ENCODE peak calls at places on chromosomes 5 and 9, in seven cellular contexts. X is retinal pigment epithelial cell, V is tibial nerve, A is HL-60, R is cardiac fibroblast, T is stomach, J is endothelial cell. B is an unnamed sample.

GRCh38 chr5:31827862-31828261 is 188.9 kb downstream of the PDZD2 start:
- DNase-seq in V (no peak), T (no peak), X (no peak), A (no peak), J (no peak), R (peak; percentile 51), B (no peak)

GRCh38 chr5:54234304-54234938 is 76.0 kb downstream of the ARL15 start:
- DNase-seq in T (no peak), X (no peak), A (no peak), J (no peak), V (no peak), R (peak; percentile 71), B (no peak)

GRCh38 chr5:166961028-166961427 is 1330.4 kb upstream of the WWC1 start:
- DNase-seq in X (no peak), T (no peak), R (peak; percentile 6), J (no peak), A (no peak), V (no peak), B (no peak)

GRCh38 chr9:120408680-120409258 is 171.2 kb downstream of the CDK5RAP2 start:
- DNase-seq in A (no peak), J (no peak), X (no peak), R (no peak), V (no peak), T (no peak), B (no peak)

GRCh38 chr9:71446499-71447411 is 321.6 kb downstream of the CEMIP2 start:
- DNase-seq in J (peak; percentile 84), R (peak; percentile 60), V (peak; percentile 5), A (no peak), T (peak; percentile 27), X (peak; percentile 31), B (no peak)

GRCh38 chr5:59328801-59329296 is 564.7 kb downstream of the PDE4D start:
- DNase-seq in V (no peak), J (no peak), X (peak; percentile 96), T (no peak), A (no peak), R (peak; percentile 38), B (no peak)

GRCh38 chr9:123364241-123364824 is 8.3 kb downstream of the CRB2 start:
- DNase-seq in R (peak; percentile 36), V (no peak), A (no peak), J (no peak), X (peak; percentile 97), T (no peak), B (no peak)

GRCh38 chr5:33261305-33261704 is 179.5 kb upstream of the TARS1 start:
- DNase-seq in X (no peak), A (no peak), V (no peak), T (no peak), J (no peak), R (peak; percentile 69), B (no peak)

GRCh38 chr5:173057062-173057924 is 1.1 kb downstream of the CREBRF start:
- DNase-seq in A (peak; percentile 89), R (peak; percentile 99), V (peak; percentile 98), X (peak; percentile 94), T (peak; percentile 99), J (peak; percentile 99), B (peak; percentile 99)

GRCh38 chr9:136848393-136849037 is 694 bp upstream of the PHPT1 start:
- DNase-seq in A (peak; percentile 34), T (peak; percentile 44), J (peak; percentile 45), X (no peak), R (no peak), V (no peak), B (no peak)

GRCh38 chr5:91384671-91385430 is 1.7 kb upstream of the ARRDC3 start:
- DNase-seq in T (peak; percentile 40), V (peak; percentile 82), R (peak; percentile 96), J (peak; percentile 48), A (peak; percentile 53), X (peak; percentile 76), B (no peak)

GRCh38 chr5:139369181-139369580 is 13.9 kb downstream of the SLC23A1 start:
- DNase-seq in R (peak; percentile 63), V (no peak), X (no peak), T (no peak), J (no peak), A (no peak), B (no peak)

GRCh38 chr5:28012538-28012937 is 974.2 kb upstream of the CDH9 start:
- DNase-seq in X (no peak), V (no peak), R (peak; percentile 2), A (no peak), J (no peak), T (no peak), B (no peak)
- TF ChIP-seq CTCF in X (no peak), V (no peak), R (no peak), A (no peak), J (no peak), T (no peak), B (no peak)

DNA sequence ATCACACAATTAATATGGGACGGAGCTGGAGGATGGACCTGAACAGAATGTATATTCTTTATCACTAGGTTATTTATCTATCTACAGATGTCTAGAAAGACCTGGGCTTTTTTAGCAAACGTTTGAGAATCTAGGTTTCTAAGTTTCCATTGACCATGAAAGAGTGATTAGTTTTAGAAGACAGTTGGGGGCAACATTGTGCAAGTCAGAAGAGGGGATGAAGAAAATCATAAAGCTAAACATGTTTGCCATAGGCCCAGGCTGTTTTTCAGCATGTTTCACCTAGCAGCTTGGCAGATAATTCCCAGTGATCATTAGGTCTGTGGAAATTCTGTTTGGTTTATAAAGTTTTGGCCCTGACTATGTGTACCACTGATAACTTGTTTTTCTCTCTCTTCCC is 44.1 kb upstream of the CDKN2B start:
- DNase-seq in T (no peak), J (no peak), X (no peak), R (peak; percentile 28), A (no peak), V (no peak), B (no peak)
- TF ChIP-seq CTCF in T (no peak), J (no peak), X (no peak), R (no peak), A (no peak), V (no peak), B (no peak)

GRCh38 chr9:97284798-97285197 is 22.7 kb upstream of the CCDC180 start:
- DNase-seq in X (no peak), A (no peak), V (no peak), R (peak; percentile 3), J (no peak), T (no peak), B (no peak)
- TF ChIP-seq CTCF in X (peak; percentile 3), A (no peak), V (no peak), R (peak; percentile 16), J (no peak), T (no peak), B (no peak)

GRCh38 chr5:177491429-177491945 is 5.9 kb downstream of the PDLIM7 start:
- DNase-seq in A (no peak), R (peak; percentile 39), X (no peak), V (no peak), J (peak; percentile 97), T (no peak), B (no peak)
- TF ChIP-seq CTCF in A (peak; percentile 34), R (peak; percentile 27), X (peak; percentile 69), V (peak; percentile 84), J (peak; percentile 100), T (no peak), B (no peak)

GRCh38 chr5:169701910-169702451 is 64.9 kb downstream of the DOCK2 start:
- DNase-seq in T (no peak), X (no peak), J (no peak), V (no peak), R (peak; percentile 74), A (no peak), B (no peak)
- TF ChIP-seq CTCF in T (no peak), X (peak; percentile 63), J (no peak), V (peak; percentile 27), R (peak; percentile 47), A (peak; percentile 5), B (no peak)

GRCh38 chr9:90124961-90125360 is 517.7 kb downstream of the DIRAS2 start:
- DNase-seq in J (no peak), X (no peak), R (no peak), T (no peak), A (no peak), V (no peak), B (no peak)
- TF ChIP-seq CTCF in J (no peak), X (no peak), R (no peak), T (no peak), A (no peak), V (no peak), B (no peak)

GRCh38 chr9:92501671-92502393 is 19.5 kb upstream of the ASPN start:
- DNase-seq in X (no peak), V (no peak), A (no peak), T (peak; percentile 34), J (peak; percentile 50), R (peak; percentile 55), B (no peak)
- TF ChIP-seq CTCF in X (peak; percentile 66), V (no peak), A (peak; percentile 72), T (no peak), J (peak; percentile 59), R (peak; percentile 66), B (no peak)

B was measured in natural killer cell.